ENCODE peak calls at places on chromosome 7, in four cellular contexts. G, K, N and E are unnamed samples.

GRCh38 chr7:85186083-85186520 is 754 bp downstream of the SEMA3D start:
- DNase-seq in G (peak; percentile 60), K (peak; percentile 4), N (peak; percentile 69), E (no peak)

GRCh38 chr7:36473454-36474282 is 84.0 kb downstream of the ANLN start:
- DNase-seq in G (peak; percentile 93), K (no peak), N (peak; percentile 88), E (peak; percentile 74)

GRCh38 chr7:102270176-102270887 is 16.3 kb upstream of the SH2B2 start:
- DNase-seq in G (no peak), K (no peak), N (no peak), E (no peak)

GRCh38 chr7:16839646-16840045 is 34.8 kb upstream of the AGR2 start:
- DNase-seq in N (no peak), G (no peak), K (no peak), E (no peak)

GRCh38 chr7:105885386-105886111 is 9.2 kb upstream of the ATXN7L1 start:
- DNase-seq in K (no peak), G (no peak), N (no peak), E (no peak)

GRCh38 chr7:35371221-35371620 is 117.3 kb upstream of the TBX20 start:
- DNase-seq in N (no peak), G (no peak), K (no peak), E (no peak)

GRCh38 chr7:92606985-92607384 is 16.8 kb upstream of the FAM133B start:
- DNase-seq in N (no peak), K (no peak), G (no peak), E (no peak)

GRCh38 chr7:112509390-112509789 is 28.6 kb downstream of the LSMEM1 start:
- DNase-seq in K (no peak), N (no peak), G (no peak), E (no peak)

GRCh38 chr7:92854501-92855238 is 18.3 kb upstream of the CDK6 start:
- DNase-seq in G (no peak), N (no peak), K (no peak), E (no peak)

GRCh38 chr7:116876664-116877442 is 14.5 kb downstream of the CAPZA2 start:
- DNase-seq in G (no peak), K (no peak), N (no peak), E (peak; percentile 95)

GRCh38 chr7:157676001-157676400 is 339.2 kb downstream of the DNAJB6 start:
- DNase-seq in N (peak; percentile 61), K (no peak), G (no peak), E (no peak)

GRCh38 chr7:96674565-96674964 is 35.1 kb downstream of the SEM1 start:
- DNase-seq in G (no peak), N (no peak), K (no peak), E (no peak)

GRCh38 chr7:32905175-32905662 is 13.7 kb upstream of the KBTBD2 start:
- DNase-seq in G (peak; percentile 54), K (peak; percentile 23), N (peak; percentile 83), E (peak; percentile 97)

GRCh38 chr7:40622830-40623507 is 488.2 kb downstream of the SUGCT start:
- DNase-seq in N (no peak), G (no peak), K (no peak), E (no peak)

GRCh38 chr7:12674861-12675260 is 12.6 kb upstream of the ARL4A start:
- DNase-seq in K (peak; percentile 39), N (no peak), G (peak; percentile 30), E (peak; percentile 87)